ENCODE peak calls at places on chromosomes 16 and 17, in five cellular contexts. One of them, this sample, is unnamed.

GRCh38 chr16:51225902-51226301 is 74.8 kb upstream of the SALL1 start:
- DNase-seq in HS-27A: no peak
- DNase-seq in iPS-NIHi11: no peak
- DNase-seq in lower leg skin: no peak
- DNase-seq in adipocyte: no peak
- DNase-seq in this sample: no peak

GRCh38 chr16:81201267-81201666 is 37.2 kb upstream of the BCO1 start:
- DNase-seq in HS-27A: no peak
- DNase-seq in iPS-NIHi11: no peak
- DNase-seq in lower leg skin: no peak
- DNase-seq in adipocyte: no peak
- DNase-seq in this sample: no peak

GRCh38 chr16:82832861-82833260 is 206.1 kb downstream of the CDH13 start:
- DNase-seq in HS-27A: no peak
- DNase-seq in iPS-NIHi11: no peak
- DNase-seq in lower leg skin: no peak
- DNase-seq in adipocyte: peak
- DNase-seq in this sample: no peak

GRCh38 chr17:56742601-56743000 is 91.1 kb downstream of the C17orf67 start:
- DNase-seq in HS-27A: no peak
- DNase-seq in iPS-NIHi11: no peak
- DNase-seq in lower leg skin: no peak
- DNase-seq in adipocyte: no peak
- DNase-seq in this sample: no peak

GRCh38 chr17:4719146-4719545 is 8.7 kb downstream of the ARRB2 start:
- DNase-seq in HS-27A: no peak
- DNase-seq in iPS-NIHi11: no peak
- DNase-seq in lower leg skin: no peak
- DNase-seq in adipocyte: no peak
- DNase-seq in this sample: no peak

GRCh38 chr17:74012465-74012864 is 191.0 kb upstream of the RPL38 start:
- DNase-seq in HS-27A: no peak
- DNase-seq in iPS-NIHi11: no peak
- DNase-seq in lower leg skin: no peak
- DNase-seq in adipocyte: no peak
- DNase-seq in this sample: no peak

GRCh38 chr17:64125937-64126336 is 4.0 kb downstream of the ERN1 start:
- DNase-seq in HS-27A: no peak
- DNase-seq in iPS-NIHi11: no peak
- DNase-seq in lower leg skin: no peak
- DNase-seq in adipocyte: no peak
- DNase-seq in this sample: no peak

GRCh38 chr17:4584125-4584834 is at the start of gene SMTNL2:
- DNase-seq in HS-27A: no peak
- DNase-seq in iPS-NIHi11: peak
- DNase-seq in lower leg skin: no peak
- DNase-seq in adipocyte: peak
- DNase-seq in this sample: no peak

GRCh38 chr17:9700136-9700535 is 54.8 kb downstream of the USP43 start:
- DNase-seq in HS-27A: no peak
- DNase-seq in iPS-NIHi11: no peak
- DNase-seq in lower leg skin: no peak
- DNase-seq in adipocyte: no peak
- DNase-seq in this sample: no peak

GRCh38 chr17:75645889-75646625 is 12.8 kb downstream of the SMIM5 start:
- DNase-seq in HS-27A: no peak
- DNase-seq in iPS-NIHi11: no peak
- DNase-seq in lower leg skin: no peak
- DNase-seq in adipocyte: no peak
- DNase-seq in this sample: peak

GRCh38 chr17:19410875-19411291 is at the start of gene RNF112:
- DNase-seq in HS-27A: no peak
- DNase-seq in iPS-NIHi11: peak
- DNase-seq in lower leg skin: no peak
- DNase-seq in adipocyte: peak
- DNase-seq in this sample: peak

GRCh38 chr16:57413733-57414132 is 9.2 kb downstream of the CCL17 start:
- DNase-seq in HS-27A: no peak
- DNase-seq in iPS-NIHi11: no peak
- DNase-seq in lower leg skin: no peak
- DNase-seq in adipocyte: no peak
- DNase-seq in this sample: no peak

GRCh38 chr16:17173134-17173729 is 297.5 kb downstream of the XYLT1 start:
- DNase-seq in HS-27A: no peak
- DNase-seq in iPS-NIHi11: no peak
- DNase-seq in lower leg skin: peak
- DNase-seq in adipocyte: peak
- DNase-seq in this sample: peak

GRCh38 chr17:57916925-57917858 is 38.0 kb downstream of the CUEDC1 start:
- DNase-seq in HS-27A: no peak
- DNase-seq in iPS-NIHi11: no peak
- DNase-seq in lower leg skin: no peak
- DNase-seq in adipocyte: no peak
- DNase-seq in this sample: peak

GRCh38 chr16:79400462-79401149 is 199.9 kb downstream of the MAF start:
- DNase-seq in HS-27A: no peak
- DNase-seq in iPS-NIHi11: no peak
- DNase-seq in lower leg skin: no peak
- DNase-seq in adipocyte: no peak
- DNase-seq in this sample: no peak

GRCh38 chr17:1137465-1137894 is 42.3 kb downstream of the ABR start:
- DNase-seq in HS-27A: no peak
- DNase-seq in iPS-NIHi11: peak
- DNase-seq in lower leg skin: no peak
- DNase-seq in adipocyte: no peak
- DNase-seq in this sample: no peak

GRCh38 chr17:81514735-81515529 is 2.3 kb upstream of the ACTG1 start:
- DNase-seq in HS-27A: no peak
- DNase-seq in iPS-NIHi11: peak
- DNase-seq in lower leg skin: peak
- DNase-seq in adipocyte: peak
- DNase-seq in this sample: peak

GRCh38 chr16:68426355-68426652 is 22.0 kb downstream of the SMPD3 start:
- DNase-seq in HS-27A: no peak
- DNase-seq in iPS-NIHi11: no peak
- DNase-seq in lower leg skin: no peak
- DNase-seq in adipocyte: no peak
- DNase-seq in this sample: no peak

GRCh38 chr17:74212262-74212912 is 984 bp upstream of the TTYH2 start:
- DNase-seq in HS-27A: no peak
- DNase-seq in iPS-NIHi11: no peak
- DNase-seq in lower leg skin: no peak
- DNase-seq in adipocyte: peak
- DNase-seq in this sample: peak

GRCh38 chr17:45368661-45369060 is 51.8 kb upstream of the MAP3K14 start:
- DNase-seq in HS-27A: peak
- DNase-seq in iPS-NIHi11: no peak
- DNase-seq in lower leg skin: no peak
- DNase-seq in adipocyte: peak
- DNase-seq in this sample: no peak

GRCh38 chr16:85749686-85750020 is 1.2 kb downstream of the C16orf74 start:
- DNase-seq in HS-27A: no peak
- DNase-seq in iPS-NIHi11: no peak
- DNase-seq in lower leg skin: no peak
- DNase-seq in adipocyte: no peak
- DNase-seq in this sample: no peak

GRCh38 chr16:28989363-28989762 is 4.5 kb downstream of the LAT start:
- DNase-seq in HS-27A: no peak
- DNase-seq in iPS-NIHi11: no peak
- DNase-seq in lower leg skin: no peak
- DNase-seq in adipocyte: no peak
- DNase-seq in this sample: no peak

GRCh38 chr16:3727806-3728381 is 10.6 kb upstream of the TRAP1 start:
- DNase-seq in HS-27A: no peak
- DNase-seq in iPS-NIHi11: no peak
- DNase-seq in lower leg skin: no peak
- DNase-seq in adipocyte: no peak
- DNase-seq in this sample: no peak

GRCh38 chr16:20675488-20676267 is 21.8 kb downstream of the ACSM1 start:
- DNase-seq in HS-27A: no peak
- DNase-seq in iPS-NIHi11: peak
- DNase-seq in lower leg skin: peak
- DNase-seq in adipocyte: peak
- DNase-seq in this sample: no peak

GRCh38 chr16:75204410-75204758 is 2.6 kb downstream of the CTRB2 start:
- DNase-seq in HS-27A: no peak
- DNase-seq in iPS-NIHi11: no peak
- DNase-seq in lower leg skin: no peak
- DNase-seq in adipocyte: no peak
- DNase-seq in this sample: no peak

GRCh38 chr17:6843241-6843890 is 11.8 kb upstream of the TEKT1 start:
- DNase-seq in HS-27A: peak
- DNase-seq in iPS-NIHi11: peak
- DNase-seq in lower leg skin: no peak
- DNase-seq in adipocyte: peak
- DNase-seq in this sample: peak

GRCh38 chr16:3689731-3690130 is 27.6 kb downstream of the TRAP1 start:
- DNase-seq in HS-27A: no peak
- DNase-seq in iPS-NIHi11: no peak
- DNase-seq in lower leg skin: no peak
- DNase-seq in adipocyte: peak
- DNase-seq in this sample: no peak

GRCh38 chr17:5049314-5049819 is 14.1 kb upstream of the SLC52A1 start:
- DNase-seq in HS-27A: no peak
- DNase-seq in iPS-NIHi11: no peak
- DNase-seq in lower leg skin: no peak
- DNase-seq in adipocyte: peak
- DNase-seq in this sample: no peak

GRCh38 chr17:64496348-64496785 is 487 bp downstream of the POLG2 start:
- DNase-seq in HS-27A: no peak
- DNase-seq in iPS-NIHi11: no peak
- DNase-seq in lower leg skin: no peak
- DNase-seq in adipocyte: peak
- DNase-seq in this sample: no peak

GRCh38 chr16:52603015-52603414 is 56.1 kb upstream of the TOX3 start:
- DNase-seq in HS-27A: no peak
- DNase-seq in iPS-NIHi11: no peak
- DNase-seq in lower leg skin: no peak
- DNase-seq in adipocyte: no peak
- DNase-seq in this sample: no peak

GRCh38 chr17:55121268-55121667 is 143.5 kb upstream of the HLF start:
- DNase-seq in HS-27A: no peak
- DNase-seq in iPS-NIHi11: no peak
- DNase-seq in lower leg skin: no peak
- DNase-seq in adipocyte: no peak
- DNase-seq in this sample: no peak

GRCh38 chr16:71894229-71894920 is 956 bp upstream of the IST1 start:
- DNase-seq in HS-27A: peak
- DNase-seq in iPS-NIHi11: peak
- DNase-seq in lower leg skin: peak
- DNase-seq in adipocyte: peak
- DNase-seq in this sample: peak

GRCh38 chr17:11738151-11738550 is 139.9 kb downstream of the DNAH9 start:
- DNase-seq in HS-27A: no peak
- DNase-seq in iPS-NIHi11: no peak
- DNase-seq in lower leg skin: no peak
- DNase-seq in adipocyte: no peak
- DNase-seq in this sample: no peak

GRCh38 chr17:9427460-9428315 is 147.9 kb downstream of the STX8 start:
- DNase-seq in HS-27A: no peak
- DNase-seq in iPS-NIHi11: no peak
- DNase-seq in lower leg skin: no peak
- DNase-seq in adipocyte: peak
- DNase-seq in this sample: no peak

GRCh38 chr16:10616744-10617640 is 36.6 kb upstream of the EMP2 start:
- DNase-seq in HS-27A: no peak
- DNase-seq in iPS-NIHi11: peak
- DNase-seq in lower leg skin: no peak
- DNase-seq in adipocyte: peak
- DNase-seq in this sample: peak

GRCh38 chr17:9239260-9239820 is 218.0 kb downstream of the NTN1 start:
- DNase-seq in HS-27A: no peak
- DNase-seq in iPS-NIHi11: no peak
- DNase-seq in lower leg skin: no peak
- DNase-seq in adipocyte: no peak
- DNase-seq in this sample: no peak

GRCh38 chr16:19804538-19805323 is 79.9 kb downstream of the GPRC5B start:
- DNase-seq in HS-27A: no peak
- DNase-seq in iPS-NIHi11: peak
- DNase-seq in lower leg skin: peak
- DNase-seq in adipocyte: no peak
- DNase-seq in this sample: no peak

GRCh38 chr17:10031606-10032005 is 126.5 kb upstream of the RCVRN start:
- DNase-seq in HS-27A: no peak
- DNase-seq in iPS-NIHi11: no peak
- DNase-seq in lower leg skin: no peak
- DNase-seq in adipocyte: no peak
- DNase-seq in this sample: no peak

This sample was measured in midbrain.